ENCODE peak calls at places on chromosomes 3 and 15, in ten cellular contexts. H is mucosa of gallbladder; R is H4; F is activated T-helper 1 cell treated with Interleukin-2 at 50 U/mL for 16 hours; Q is H54; B is ecto neural progenitor cell; C is stimulated activated CD4-positive, alpha-beta T cell treated with anti-CD3 and anti-CD28 coated beads, Interleukin-12 subunit alpha, Interleukin-12 subunit beta, amount 100 ng/mL, for 4 hours; U is hippocampal formation; I is CD8-positive, alpha-beta T cell; E is ovary. Y is an unnamed sample.

GRCh38 chr15:54347082-54347827 is 369.0 kb downstream of the UNC13C start:
- DNase-seq in H (no peak), R (no peak), F (no peak), Q (no peak), B (no peak), C (no peak), U (no peak), I (no peak), E (no peak), Y (no peak)

GRCh38 chr15:41935566-41936020 is 36.8 kb downstream of the EHD4 start:
- DNase-seq in H (no peak), R (no peak), F (no peak), Q (no peak), B (no peak), C (no peak), U (no peak), I (no peak), E (no peak), Y (no peak)

GRCh38 chr3:196057663-196058356 is 24.1 kb downstream of the TFRC start:
- DNase-seq in H (no peak), R (no peak), F (no peak), Q (no peak), B (no peak), C (no peak), U (no peak), I (no peak), E (no peak), Y (no peak)

GRCh38 chr3:61796088-61796680 is 234.8 kb downstream of the PTPRG start:
- DNase-seq in H (no peak), R (no peak), F (no peak), Q (no peak), B (no peak), C (no peak), U (no peak), I (no peak), E (no peak), Y (no peak)

GRCh38 chr3:48594431-48595049 is 589 bp downstream of the COL7A1 start:
- DNase-seq in H (no peak), R (no peak), F (no peak), Q (no peak), B (no peak), C (no peak), U (no peak), I (no peak), E (no peak), Y (no peak)

GRCh38 chr15:48636511-48636910 is 9.0 kb downstream of the FBN1 start:
- DNase-seq in H (no peak), R (no peak), F (no peak), Q (no peak), B (no peak), C (no peak), U (no peak), I (no peak), E (no peak), Y (no peak)

GRCh38 chr15:90271459-90272166 is 6.1 kb downstream of the NGRN start:
- DNase-seq in H (no peak), R (no peak), F (no peak), Q (no peak), B (no peak), C (no peak), U (no peak), I (no peak), E (no peak), Y (no peak)

GRCh38 chr3:52407779-52408178 is 37.1 kb downstream of the SEMA3G start:
- DNase-seq in H (no peak), R (no peak), F (no peak), Q (no peak), B (no peak), C (no peak), U (no peak), I (no peak), E (no peak), Y (no peak)

GRCh38 chr15:53872410-53872809 is 105.8 kb upstream of the UNC13C start:
- DNase-seq in H (no peak), R (peak; percentile 74), F (no peak), Q (no peak), B (no peak), C (no peak), U (no peak), I (no peak), E (no peak), Y (no peak)

GRCh38 chr3:112002458-112002971 is 3.8 kb downstream of the TAGLN3 start:
- DNase-seq in H (no peak), R (no peak), F (no peak), Q (peak; percentile 35), B (no peak), C (peak; percentile 46), U (no peak), I (no peak), E (no peak), Y (no peak)

GRCh38 chr15:30921106-30921505 is 17.4 kb downstream of the FAN1 start:
- DNase-seq in H (no peak), R (no peak), F (no peak), Q (no peak), B (no peak), C (no peak), U (no peak), I (no peak), E (no peak), Y (no peak)

GRCh38 chr3:143974181-143974876 is 2.7 kb downstream of the DIPK2A start:
- DNase-seq in H (no peak), R (no peak), F (no peak), Q (no peak), B (no peak), C (no peak), U (no peak), I (no peak), E (no peak), Y (no peak)

GRCh38 chr3:15665510-15666150 is 64.1 kb downstream of the BTD start:
- DNase-seq in H (no peak), R (no peak), F (no peak), Q (no peak), B (no peak), C (no peak), U (no peak), I (no peak), E (no peak), Y (no peak)

GRCh38 chr3:49132073-49132436 is 795 bp downstream of the LAMB2 start:
- DNase-seq in H (no peak), R (no peak), F (no peak), Q (no peak), B (no peak), C (no peak), U (no peak), I (no peak), E (no peak), Y (no peak)

GRCh38 chr3:24151595-24151994 is 206.5 kb downstream of the NR1D2 start:
- DNase-seq in H (no peak), R (no peak), F (no peak), Q (no peak), B (no peak), C (no peak), U (no peak), I (no peak), E (no peak), Y (no peak)

GRCh38 chr3:195001961-195002861 is 268.7 kb downstream of the XXYLT1 start:
- DNase-seq in H (peak; percentile 60), R (peak; percentile 72), F (no peak), Q (peak; percentile 53), B (peak; percentile 72), C (no peak), U (no peak), I (peak; percentile 51), E (no peak), Y (peak; percentile 9)

GRCh38 chr3:33173103-33173502 is 45.5 kb downstream of the SUSD5 start:
- DNase-seq in H (no peak), R (no peak), F (no peak), Q (no peak), B (no peak), C (no peak), U (no peak), I (no peak), E (no peak), Y (no peak)

GRCh38 chr3:42683875-42684593 is 1.3 kb upstream of the KLHL40 start:
- DNase-seq in H (peak; percentile 25), R (peak; percentile 81), F (no peak), Q (peak; percentile 99), B (no peak), C (peak; percentile 38), U (peak; percentile 50), I (no peak), E (no peak), Y (no peak)

GRCh38 chr3:107797586-107797985 is 274.8 kb downstream of the BBX start:
- DNase-seq in H (no peak), R (no peak), F (no peak), Q (no peak), B (no peak), C (no peak), U (no peak), I (no peak), E (no peak), Y (no peak)

GRCh38 chr15:74571191-74571590 is 30.2 kb downstream of the ARID3B start:
- DNase-seq in H (no peak), R (no peak), F (no peak), Q (no peak), B (no peak), C (no peak), U (no peak), I (no peak), E (no peak), Y (no peak)

GRCh38 chr3:105322570-105323273 is 44.0 kb upstream of the ALCAM start:
- DNase-seq in H (no peak), R (no peak), F (no peak), Q (no peak), B (no peak), C (no peak), U (no peak), I (no peak), E (no peak), Y (no peak)